ENCODE peak calls at places on chromosomes 1 and 21, in four cellular contexts. T is IMR-90, B is prostate gland, E is right lobe of liver. D is an unnamed sample. For H3K27me3, the result is how much of the 10 kb centered on the place peaks cover.

GRCh38 chr1:183567584-183567983 is 22.7 kb downstream of the NCF2 start:
- DNase-seq in B (no peak), E (peak), T (peak), D (no peak)

GRCh38 chr21:44304846-44305245 is 5.0 kb downstream of the PFKL start:
- DNase-seq in E (no peak), T (peak), B (peak), D (no peak)

GRCh38 chr1:54498383-54499096 is 49.5 kb upstream of the ACOT11 start:
- DNase-seq in T (no peak), B (no peak), E (no peak), D (no peak)

GRCh38 chr1:8347635-8348034 is 29.7 kb downstream of the SLC45A1 start:
- DNase-seq in T (no peak), E (no peak), B (no peak), D (no peak)

GRCh38 chr1:31310131-31310530 is 13.3 kb downstream of the ZCCHC17 start:
- DNase-seq in T (peak), B (no peak), E (no peak), D (no peak)

GRCh38 chr1:50266509-50266908 is 156.7 kb downstream of the DMRTA2 start:
- DNase-seq in T (no peak), E (no peak), B (no peak), D (no peak)

GRCh38 chr1:167434306-167434705 is 84.0 kb downstream of the CD247 start:
- DNase-seq in T (no peak), E (no peak), B (no peak), D (no peak)

GRCh38 chr1:12554521-12555305 is 63.3 kb downstream of the DHRS3 start:
- DNase-seq in B (no peak), E (peak), T (no peak), D (no peak)

GRCh38 chr21:44456915-44457736 is 1.8 kb downstream of the LRRC3 start:
- DNase-seq in T (no peak), B (no peak), E (peak), D (no peak)

GRCh38 chr1:8021676-8022266 is 4.3 kb downstream of the ERRFI1 start:
- DNase-seq in E (no peak), T (no peak), B (no peak), D (no peak)

GRCh38 chr1:152623203-152623844 is 421 bp upstream of the LCE3A start:
- DNase-seq in E (peak), B (no peak), T (no peak), D (no peak)

GRCh38 chr21:18384771-18385170 is 18.8 kb downstream of the TMPRSS15 start:
- DNase-seq in T (no peak), E (no peak), B (no peak), D (no peak)

GRCh38 chr1:117815105-117815812 is 114.2 kb downstream of the GDAP2 start:
- DNase-seq in B (no peak), T (peak), E (no peak), D (no peak)

GRCh38 chr1:226121587-226122400 is 59.3 kb downstream of the H3-3A start:
- DNase-seq in B (peak), T (peak), E (peak), D (peak)

GRCh38 chr1:15254521-15254920 is 7.5 kb downstream of the FHAD1 start:
- DNase-seq in B (no peak), E (no peak), T (no peak), D (no peak)

GRCh38 chr1:14795589-14795988 is 197.1 kb downstream of the KAZN start:
- DNase-seq in B (no peak), T (no peak), E (no peak), D (no peak)

GRCh38 chr21:37077403-37077802 is 4.3 kb downstream of the TTC3 start:
- DNase-seq in B (no peak), E (no peak), T (no peak), D (no peak)

GRCh38 chr1:147676306-147677085 is 6.2 kb upstream of the ACP6 start:
- DNase-seq in E (no peak), T (peak), B (no peak), D (no peak)

GRCh38 chr1:235295902-235296350 is 32.1 kb downstream of the ARID4B start:
- DNase-seq in T (peak), B (peak), E (no peak), D (no peak)

GRCh38 chr1:190583862-190584261 is 106.2 kb upstream of the BRINP3 start:
- DNase-seq in E (no peak), B (no peak), T (no peak), D (no peak)

GRCh38 chr1:71357708-71358107 is 276.9 kb upstream of the ZRANB2 start:
- DNase-seq in E (peak), T (no peak), B (no peak), D (no peak)

GRCh38 chr1:61013189-61013952 is 69.0 kb upstream of the NFIA start:
- DNase-seq in T (no peak), B (no peak), E (no peak), D (peak)

GRCh38 chr1:1148569-1148968 is 25.1 kb upstream of the TTLL10 start:
- DNase-seq in E (no peak), T (no peak), B (no peak), D (no peak)

GRCh38 chr1:7334475-7335035 is 436.5 kb upstream of the VAMP3 start:
- DNase-seq in E (no peak), B (peak), T (peak), D (no peak)

GRCh38 chr1:92804721-92805169 is 19.8 kb upstream of the EVI5 start:
- DNase-seq in T (peak), B (peak), E (no peak), D (peak)

GRCh38 chr1:186487163-186487562 is 26.2 kb upstream of the PDC start:
- DNase-seq in B (no peak), E (no peak), T (peak), D (no peak)

GRCh38 chr1:2499260-2499659 is 23.2 kb downstream of the PLCH2 start:
- DNase-seq in T (no peak), B (no peak), E (no peak), D (no peak)

GRCh38 chr1:2498648-2499047 is 22.6 kb downstream of the PLCH2 start:
- DNase-seq in E (no peak), T (no peak), B (no peak), D (no peak)

GRCh38 chr1:2501041-2501819 is 25.1 kb downstream of the PLCH2 start:
- DNase-seq in T (no peak), E (no peak), B (no peak), D (no peak)

GRCh38 chr1:2501820-2502119 is 24.6 kb downstream of the PANK4 start:
- DNase-seq in E (no peak), B (no peak), T (no peak), D (no peak)

GRCh38 chr1:2499986-2500596 is 24.0 kb downstream of the PLCH2 start:
- DNase-seq in E (no peak), B (no peak), T (no peak), D (no peak)
- H3K27ac ChIP-seq in E (no peak), B (no peak), T (no peak), D (no peak)

GRCh38 chr1:29900727-29901126 is 664.4 kb downstream of the PTPRU start:
- DNase-seq in T (no peak), E (no peak), B (no peak), D (no peak)
- H3K27me3 ChIP-seq in T (under half), E (under half), B (under half), D (under half)

DNA sequence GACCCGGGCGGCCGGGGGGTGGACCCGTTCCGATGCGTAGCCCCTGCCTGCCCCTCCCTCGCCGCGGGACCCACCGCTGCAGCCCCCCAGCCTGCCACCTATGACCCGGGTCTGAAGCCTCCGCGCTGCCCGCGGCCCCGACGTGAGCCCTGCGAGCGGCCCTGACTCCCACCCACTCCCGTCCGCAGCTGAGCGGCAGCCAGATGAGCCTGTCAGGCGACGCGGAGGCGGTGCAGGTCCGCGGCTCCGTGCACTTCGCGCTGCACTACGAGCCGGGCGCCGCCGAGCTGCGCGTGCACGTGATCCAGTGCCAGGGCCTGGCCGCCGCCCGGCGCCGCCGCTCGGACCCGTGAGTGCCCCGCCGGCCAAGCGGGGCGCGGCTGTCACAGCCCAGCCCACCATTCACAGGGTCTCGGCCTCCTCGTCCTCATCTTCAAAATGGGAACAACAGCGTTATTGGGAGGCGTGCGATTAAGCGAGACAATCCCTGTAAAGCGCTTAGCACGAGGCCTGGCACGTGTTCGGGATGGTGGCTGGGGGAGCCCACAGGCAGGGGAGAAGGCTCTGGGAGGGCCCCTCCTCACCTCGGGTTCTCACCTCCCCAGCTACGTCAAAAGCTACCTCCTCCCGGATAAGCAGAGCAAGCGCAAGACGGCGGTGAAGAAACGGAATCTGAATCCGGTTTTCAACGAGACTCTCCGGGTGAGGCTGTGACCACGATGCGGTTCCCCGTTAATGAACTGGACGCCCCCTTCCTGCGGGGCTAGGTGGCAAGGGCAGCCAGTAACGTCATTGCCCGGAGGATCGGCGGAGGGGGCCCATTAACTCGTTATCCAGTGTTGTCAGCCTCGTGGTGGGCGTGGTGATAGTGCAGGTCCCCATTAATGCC is 8.2 kb downstream of the SYTL1 start:
- DNase-seq in E (no peak), T (peak), B (peak), D (peak)
- TF ChIP-seq CTCF in E (no peak), T (no peak), B (no peak), D (no peak)

GRCh38 chr1:174174461-174175329 is 15.4 kb downstream of the RABGAP1L start:
- DNase-seq in B (no peak), E (no peak), T (no peak), D (no peak)
- H3K27ac ChIP-seq in B (no peak), E (no peak), T (no peak), D (no peak)

GRCh38 chr1:160746870-160747500 is 7.9 kb downstream of the SLAMF7 start:
- DNase-seq in B (no peak), E (no peak), T (no peak), D (no peak)
- H3K27me3 ChIP-seq in B (under half), E (under half), T (under half), D (under half)

DNA sequence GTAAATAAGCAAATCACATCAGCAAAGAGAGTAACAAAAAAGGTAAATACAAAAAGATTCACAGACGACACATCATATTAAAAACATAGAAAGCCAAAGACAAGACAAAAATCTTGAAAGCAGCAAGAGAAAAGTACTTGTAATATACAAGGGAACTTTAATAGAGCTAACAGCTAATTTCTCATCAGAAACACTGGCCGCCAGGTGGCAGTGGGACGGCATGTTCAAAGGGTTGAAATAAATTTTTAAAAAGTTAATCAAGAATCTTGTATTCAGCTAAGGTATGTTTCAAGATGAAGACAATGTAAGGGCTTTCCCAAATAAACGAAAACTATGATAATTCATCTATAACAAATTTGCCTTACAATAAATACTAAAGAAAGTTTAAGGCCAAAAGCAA is 358.1 kb downstream of the LRRIQ3 start:
- DNase-seq in T (no peak), B (no peak), E (no peak), D (no peak)
- TF ChIP-seq CTCF in T (peak), B (no peak), E (no peak), D (no peak)

GRCh38 chr1:41894101-41894620 is 24.6 kb downstream of the HIVEP3 start:
- DNase-seq in E (no peak), T (no peak), B (no peak), D (no peak)
- H3K27ac ChIP-seq in E (no peak), T (no peak), B (no peak), D (no peak)

GRCh38 chr1:210328746-210329488 is at the start of gene HHAT:
- DNase-seq in B (peak), E (peak), T (peak), D (peak)
- H3K27me3 ChIP-seq in B (under half), E (under half), T (under half), D (under half)

GRCh38 chr1:198541737-198542136 is 1.3 kb upstream of the ATP6V1G3 start:
- DNase-seq in E (no peak), B (no peak), T (no peak), D (no peak)
- TF ChIP-seq CTCF in E (no peak), B (no peak), T (no peak), D (no peak)

DNA sequence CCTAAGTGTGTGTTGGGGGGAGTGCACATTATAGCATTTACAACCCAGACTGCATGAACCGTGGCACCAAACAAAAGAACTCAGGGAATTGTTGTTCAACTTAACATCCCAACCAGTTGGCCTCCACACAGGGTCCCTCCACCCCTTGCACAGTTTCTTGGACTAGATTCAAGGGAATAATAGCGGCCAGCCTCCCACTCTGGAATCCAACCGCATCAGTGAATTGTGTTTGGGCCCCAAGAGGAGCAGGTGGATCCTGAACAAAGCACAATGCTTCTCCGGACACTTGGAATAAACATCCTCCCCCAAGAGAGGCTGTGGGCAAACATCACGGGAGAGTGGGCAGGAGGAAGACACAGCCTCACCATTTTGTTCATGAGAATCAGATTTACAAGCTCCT is 18.2 kb downstream of the CD34 start:
- DNase-seq in E (no peak), B (no peak), T (no peak), D (no peak)
- H3K27ac ChIP-seq in E (no peak), B (no peak), T (no peak), D (no peak)

D was measured in dorsolateral prefrontal cortex.